ENCODE peak calls at places on chromosomes 11 and 22, in four cellular contexts. A is endothelial cell of umbilical vein; C is GM23338; F is CD8-positive, alpha-beta T cell. Q is an unnamed sample. For H3K36me3, the result is how much of the 10 kb centered on the place peaks cover.

GRCh38 chr11:10752061-10752460 is 1.0 kb downstream of the CTR9 start:
- DNase-seq in A (no peak), C (no peak), F (no peak), Q (no peak)

GRCh38 chr11:69493931-69494821 is 12.7 kb downstream of the LINC01488 start:
- DNase-seq in A (peak), C (no peak), F (no peak), Q (no peak)

GRCh38 chr11:44775366-44776356 is 48.9 kb downstream of the TSPAN18 start:
- DNase-seq in A (peak), C (peak), F (peak), Q (peak)

GRCh38 chr11:117090111-117090706 is 8.0 kb downstream of the SIK3 start:
- DNase-seq in A (no peak), C (no peak), F (no peak), Q (no peak)

GRCh38 chr11:131025020-131025419 is 108.7 kb upstream of the SNX19 start:
- DNase-seq in A (no peak), C (peak), F (no peak), Q (peak)

GRCh38 chr22:23401111-23401909 is 178.8 kb downstream of the IGLL1 start:
- DNase-seq in A (no peak), C (no peak), F (no peak), Q (no peak)

GRCh38 chr11:118133816-118134215 is 18.8 kb downstream of the SCN4B start:
- DNase-seq in A (no peak), C (no peak), F (no peak), Q (no peak)

GRCh38 chr11:13221722-13222121 is 55.9 kb upstream of the BMAL1 start:
- DNase-seq in A (no peak), C (no peak), F (no peak), Q (peak)

GRCh38 chr11:7062534-7062933 is 26.3 kb upstream of the RBMXL2 start:
- DNase-seq in A (no peak), C (no peak), F (no peak), Q (no peak)

GRCh38 chr22:19554834-19555404 is 30.7 kb upstream of the CLDN5 start:
- DNase-seq in A (peak), C (peak), F (no peak), Q (peak)

GRCh38 chr11:38019072-38019775 is 1421.2 kb upstream of the RAG2 start:
- DNase-seq in A (no peak), C (peak), F (no peak), Q (peak)

GRCh38 chr11:102287963-102288744 is 29.1 kb upstream of the BIRC3 start:
- DNase-seq in A (peak), C (peak), F (peak), Q (peak)

GRCh38 chr11:833849-834311 is 1.1 kb downstream of the CD151 start:
- DNase-seq in A (peak), C (peak), F (no peak), Q (no peak)

GRCh38 chr11:1198766-1199688 is 23.8 kb upstream of the MUC5B start:
- DNase-seq in A (no peak), C (no peak), F (no peak), Q (no peak)

GRCh38 chr11:45669146-45669545 is 3.7 kb upstream of the CHST1 start:
- DNase-seq in A (no peak), C (no peak), F (no peak), Q (no peak)

GRCh38 chr11:1771273-1771672 is 7.5 kb upstream of the CTSD start:
- DNase-seq in A (no peak), C (no peak), F (no peak), Q (no peak)

GRCh38 chr11:17036666-17037658 is 22.7 kb upstream of the PLEKHA7 start:
- DNase-seq in A (no peak), C (peak), F (no peak), Q (peak)

GRCh38 chr11:85279267-85279666 is 347.9 kb downstream of the DLG2 start:
- DNase-seq in A (no peak), C (no peak), F (no peak), Q (no peak)

GRCh38 chr11:109733245-109733644 is 311.3 kb downstream of the C11orf87 start:
- DNase-seq in A (no peak), C (no peak), F (no peak), Q (no peak)

GRCh38 chr22:46229701-46230100 is 20.4 kb downstream of the CDPF1 start:
- DNase-seq in A (no peak), C (no peak), F (no peak), Q (no peak)

GRCh38 chr22:41576877-41577276 is 12.8 kb downstream of the PMM1 start:
- DNase-seq in A (peak), C (peak), F (peak), Q (peak)

GRCh38 chr11:12019337-12019736 is 10.9 kb upstream of the DKK3 start:
- DNase-seq in A (peak), C (no peak), F (no peak), Q (no peak)

GRCh38 chr11:69537126-69537525 is 55.7 kb downstream of the LINC01488 start:
- DNase-seq in A (no peak), C (no peak), F (no peak), Q (no peak)

GRCh38 chr11:62708423-62709261 is 1.2 kb downstream of the GNG3 start:
- DNase-seq in A (no peak), C (peak), F (peak), Q (no peak)

GRCh38 chr22:22936190-22936914 is 48.7 kb downstream of the IGLL5 start:
- DNase-seq in A (no peak), C (no peak), F (no peak), Q (no peak)

GRCh38 chr11:64729851-64730382 is 6.9 kb upstream of the NRXN2 start:
- DNase-seq in A (no peak), C (peak), F (no peak), Q (peak)

GRCh38 chr22:37172266-37173245 is 15.5 kb downstream of the C1QTNF6 start:
- DNase-seq in A (no peak), C (no peak), F (no peak), Q (no peak)

GRCh38 chr11:44622721-44623258 is 57.3 kb downstream of the CD82 start:
- DNase-seq in A (no peak), C (no peak), F (peak), Q (no peak)

GRCh38 chr11:48094643-48095339 is 114.4 kb downstream of the PTPRJ start:
- DNase-seq in A (no peak), C (no peak), F (no peak), Q (no peak)

GRCh38 chr11:95152878-95153856 is 63.5 kb downstream of the ENDOD1 start:
- DNase-seq in A (no peak), C (no peak), F (peak), Q (no peak)

GRCh38 chr11:14445542-14446530 is 53.8 kb downstream of the COPB1 start:
- DNase-seq in A (peak), C (peak), F (no peak), Q (no peak)

GRCh38 chr11:34941688-34942087 is 25.3 kb downstream of the PDHX start:
- DNase-seq in A (no peak), C (no peak), F (no peak), Q (no peak)

GRCh38 chr22:37419916-37420655 is 7.2 kb downstream of the ELFN2 start:
- DNase-seq in A (no peak), C (peak), F (peak), Q (no peak)

GRCh38 chr22:42932857-42933782 is 76.0 kb upstream of the ARFGAP3 start:
- DNase-seq in A (no peak), C (no peak), F (no peak), Q (no peak)

GRCh38 chr11:33344611-33345010 is 87.4 kb downstream of the HIPK3 start:
- DNase-seq in A (no peak), C (peak), F (no peak), Q (peak)
- H3K36me3 ChIP-seq in A (under half), C (under half), F (under half), Q (half or more)

DNA sequence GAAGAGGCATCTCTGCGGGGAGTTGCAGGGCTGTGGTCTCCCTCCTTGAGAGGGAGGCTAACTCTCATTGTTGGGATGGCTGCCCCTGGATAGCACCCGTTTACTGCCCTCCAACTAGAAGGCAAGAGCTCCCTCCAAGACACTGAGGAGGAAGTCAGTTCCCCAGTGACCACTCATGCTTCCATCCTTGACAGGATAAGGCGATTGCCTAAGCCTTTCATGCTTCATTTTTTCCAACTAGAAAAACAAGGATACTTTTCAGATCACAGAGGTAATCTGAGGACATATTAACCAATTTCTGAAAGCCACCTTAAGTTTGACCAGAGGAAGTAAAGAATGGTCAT is 186.6 kb downstream of the MAML2 start:
- DNase-seq in A (no peak), C (no peak), F (no peak), Q (no peak)
- H3K4me3 ChIP-seq in A (no peak), C (no peak), F (no peak), Q (peak)

GRCh38 chr22:50420581-50420980 is 54.3 kb downstream of the SBF1 start:
- DNase-seq in A (no peak), C (no peak), F (no peak), Q (no peak)

GRCh38 chr22:50418624-50419023 is 56.2 kb downstream of the SBF1 start:
- DNase-seq in A (no peak), C (no peak), F (no peak), Q (no peak)

GRCh38 chr22:50422046-50422445 is 52.8 kb downstream of the SBF1 start:
- DNase-seq in A (no peak), C (no peak), F (no peak), Q (no peak)

GRCh38 chr22:50419116-50419515 is 55.7 kb downstream of the SBF1 start:
- DNase-seq in A (no peak), C (no peak), F (no peak), Q (no peak)

DNA sequence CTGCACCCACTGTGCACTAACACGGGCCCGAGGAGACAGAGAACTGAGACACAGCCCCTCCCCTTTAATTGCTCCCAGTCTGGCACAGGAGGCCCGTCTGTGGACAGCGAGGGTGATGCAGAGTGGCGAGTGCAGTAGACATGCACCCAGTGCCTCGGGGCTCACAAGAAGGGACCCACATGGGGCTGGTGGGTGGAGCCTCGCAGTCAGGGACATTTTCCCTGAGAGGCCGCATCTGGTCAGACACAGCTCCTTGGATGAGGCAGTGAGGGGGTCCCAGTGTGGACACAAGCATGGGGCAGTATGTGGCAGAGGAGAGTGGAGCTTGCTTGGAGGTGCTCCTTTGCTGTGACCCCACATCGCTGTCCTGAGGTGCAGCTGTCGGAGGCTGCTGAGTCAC is 54.8 kb downstream of the SBF1 start:
- DNase-seq in A (no peak), C (no peak), F (no peak), Q (no peak)
- H3K36me3 ChIP-seq in A (half or more), C (under half), F (half or more), Q (half or more)

GRCh38 chr11:90135016-90135415 is 553 bp downstream of the NAALAD2 start:
- DNase-seq in A (no peak), C (peak), F (no peak), Q (no peak)

GRCh38 chr11:90134420-90135003 is at the start of gene NAALAD2:
- DNase-seq in A (peak), C (peak), F (no peak), Q (peak)

GRCh38 chr11:90133560-90134145 is 810 bp upstream of the NAALAD2 start:
- DNase-seq in A (no peak), C (peak), F (no peak), Q (no peak)
- H3K4me3 ChIP-seq in A (no peak), C (peak), F (no peak), Q (peak)

DNA sequence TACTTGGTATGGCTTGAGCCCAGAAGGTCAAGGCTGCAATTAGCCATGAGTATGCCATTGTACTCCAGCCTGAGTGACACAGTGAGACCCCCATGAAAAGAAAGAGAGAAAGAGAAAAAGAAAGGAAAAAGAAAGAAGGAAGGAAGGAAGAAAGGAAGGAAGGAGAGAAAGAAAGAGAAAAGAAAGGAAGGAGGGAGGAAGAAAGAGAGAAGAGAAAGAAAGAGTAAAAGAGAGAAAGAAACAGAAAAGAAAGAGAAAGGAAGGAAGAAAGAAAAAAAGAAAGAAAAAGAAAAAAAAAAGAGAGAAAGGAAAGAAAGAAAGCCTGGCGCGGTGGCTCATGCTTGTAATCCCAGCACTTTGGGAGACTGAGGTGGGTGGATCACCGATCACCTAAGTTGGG is 77.5 kb downstream of the CSTPP1 start:
- DNase-seq in A (no peak), C (no peak), F (no peak), Q (no peak)
- H3K36me3 ChIP-seq in A (under half), C (under half), F (under half), Q (under half)

DNA sequence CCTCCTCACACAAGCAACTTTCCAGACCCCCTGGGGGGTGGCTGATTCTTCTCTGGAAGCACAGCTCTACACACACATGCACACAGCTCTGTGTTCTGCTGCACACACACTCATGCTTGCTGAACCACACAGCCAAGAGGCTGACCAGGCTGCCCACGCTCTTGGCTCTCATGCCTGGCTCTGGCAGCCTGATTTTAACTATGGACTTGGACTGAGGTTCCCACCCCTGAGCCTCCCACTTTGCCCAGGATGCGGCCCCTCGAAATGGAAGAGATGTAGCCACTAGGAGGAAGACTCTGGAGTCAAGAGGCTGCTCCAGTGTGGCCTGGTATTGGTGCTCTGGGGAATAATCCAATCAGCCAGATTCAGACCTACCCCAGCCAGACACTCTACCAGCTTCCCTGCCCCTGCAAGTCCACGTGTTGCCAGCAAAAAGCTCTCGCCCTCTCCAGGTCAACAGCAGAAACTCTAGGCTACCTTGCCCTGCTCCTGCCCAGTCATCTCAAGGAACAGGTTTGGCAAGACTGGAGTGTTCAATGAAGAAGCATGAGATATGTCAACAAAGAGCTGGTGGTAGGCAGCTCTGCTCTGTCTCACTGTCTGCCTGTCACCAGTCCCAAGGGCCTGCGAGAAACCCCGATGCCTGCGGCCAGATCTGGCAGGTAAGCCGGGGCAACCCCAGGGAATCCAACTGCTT is 8.8 kb upstream of the CASTOR1 start:
- DNase-seq in A (no peak), C (no peak), F (no peak), Q (no peak)
- H3K4me3 ChIP-seq in A (no peak), C (no peak), F (no peak), Q (no peak)

GRCh38 chr11:3710485-3711259 is 39.5 kb upstream of the CHRNA10 start:
- DNase-seq in A (no peak), C (no peak), F (no peak), Q (no peak)

GRCh38 chr11:3707176-3707575 is 36.0 kb upstream of the CHRNA10 start:
- DNase-seq in A (no peak), C (no peak), F (no peak), Q (no peak)

GRCh38 chr11:3709977-3710376 is 38.8 kb upstream of the CHRNA10 start:
- DNase-seq in A (no peak), C (peak), F (no peak), Q (no peak)

GRCh38 chr11:3712274-3712673 is 41.1 kb upstream of the CHRNA10 start:
- DNase-seq in A (no peak), C (no peak), F (no peak), Q (no peak)
- H3K36me3 ChIP-seq in A (under half), C (half or more), F (half or more), Q (under half)

Q was measured in A673.